ENCODE peak calls at places on chromosomes 1 and 21, in seven cellular contexts. One of them, this sample, is unnamed.

GRCh38 chr1:114691061-114691460 is 4.3 kb downstream of the AMPD1 start:
- DNase-seq in SK-N-SH: no peak
- DNase-seq in K562: no peak
- DNase-seq in HepG2: no peak
- DNase-seq in GM12878: no peak
- DNase-seq in GM12891: no peak
- DNase-seq in H1: no peak
- DNase-seq in this sample: no peak

GRCh38 chr1:210294991-210295773 is 33.5 kb upstream of the HHAT start:
- DNase-seq in GM12891: no peak
- DNase-seq in SK-N-SH: peak; percentile 70
- DNase-seq in K562: no peak
- DNase-seq in H1: no peak
- DNase-seq in GM12878: no peak
- DNase-seq in HepG2: no peak
- DNase-seq in this sample: no peak

GRCh38 chr1:96116707-96117106 is 604.9 kb upstream of the PTBP2 start:
- DNase-seq in H1: no peak
- DNase-seq in K562: no peak
- DNase-seq in GM12891: no peak
- DNase-seq in SK-N-SH: no peak
- DNase-seq in GM12878: no peak
- DNase-seq in HepG2: no peak
- DNase-seq in this sample: no peak

GRCh38 chr1:154157520-154158306 is 2.8 kb upstream of the NUP210L start:
- DNase-seq in GM12878: peak; percentile 64
- DNase-seq in GM12891: peak; percentile 54
- DNase-seq in K562: peak; percentile 63
- DNase-seq in SK-N-SH: no peak
- DNase-seq in H1: no peak
- DNase-seq in HepG2: no peak
- DNase-seq in this sample: peak; percentile 43

GRCh38 chr1:232316864-232317263 is 313.1 kb downstream of the SIPA1L2 start:
- DNase-seq in GM12878: no peak
- DNase-seq in GM12891: no peak
- DNase-seq in HepG2: no peak
- DNase-seq in H1: no peak
- DNase-seq in K562: no peak
- DNase-seq in SK-N-SH: no peak
- DNase-seq in this sample: no peak

GRCh38 chr1:241156231-241156965 is 200.6 kb downstream of the RGS7 start:
- DNase-seq in SK-N-SH: no peak
- DNase-seq in K562: no peak
- DNase-seq in GM12891: no peak
- DNase-seq in GM12878: no peak
- DNase-seq in H1: no peak
- DNase-seq in HepG2: no peak
- DNase-seq in this sample: no peak

GRCh38 chr1:162138107-162138506 is 68.6 kb downstream of the NOS1AP start:
- DNase-seq in SK-N-SH: no peak
- DNase-seq in K562: no peak
- DNase-seq in HepG2: no peak
- DNase-seq in GM12891: no peak
- DNase-seq in GM12878: no peak
- DNase-seq in H1: no peak
- DNase-seq in this sample: no peak

GRCh38 chr1:3012511-3013291 is 8.6 kb upstream of the ACTRT2 start:
- DNase-seq in HepG2: peak; percentile 12
- DNase-seq in GM12878: no peak
- DNase-seq in SK-N-SH: peak; percentile 88
- DNase-seq in K562: peak; percentile 91
- DNase-seq in H1: peak; percentile 77
- DNase-seq in GM12891: peak; percentile 71
- DNase-seq in this sample: no peak

GRCh38 chr1:237562247-237562823 is 328.4 kb downstream of the ZP4 start:
- DNase-seq in K562: peak; percentile 64
- DNase-seq in GM12878: peak; percentile 4
- DNase-seq in HepG2: peak; percentile 61
- DNase-seq in H1: no peak
- DNase-seq in SK-N-SH: peak; percentile 39
- DNase-seq in GM12891: peak; percentile 14
- DNase-seq in this sample: no peak

GRCh38 chr1:53349968-53350852 is 22.3 kb upstream of the LRP8 start:
- DNase-seq in SK-N-SH: no peak
- DNase-seq in GM12878: no peak
- DNase-seq in K562: no peak
- DNase-seq in H1: peak; percentile 39
- DNase-seq in HepG2: no peak
- DNase-seq in GM12891: no peak
- DNase-seq in this sample: no peak

GRCh38 chr1:25504706-25505560 is 38.5 kb upstream of the LDLRAP1 start:
- DNase-seq in HepG2: no peak
- DNase-seq in K562: no peak
- DNase-seq in H1: peak; percentile 45
- DNase-seq in GM12891: no peak
- DNase-seq in GM12878: no peak
- DNase-seq in SK-N-SH: no peak
- DNase-seq in this sample: no peak

DNA sequence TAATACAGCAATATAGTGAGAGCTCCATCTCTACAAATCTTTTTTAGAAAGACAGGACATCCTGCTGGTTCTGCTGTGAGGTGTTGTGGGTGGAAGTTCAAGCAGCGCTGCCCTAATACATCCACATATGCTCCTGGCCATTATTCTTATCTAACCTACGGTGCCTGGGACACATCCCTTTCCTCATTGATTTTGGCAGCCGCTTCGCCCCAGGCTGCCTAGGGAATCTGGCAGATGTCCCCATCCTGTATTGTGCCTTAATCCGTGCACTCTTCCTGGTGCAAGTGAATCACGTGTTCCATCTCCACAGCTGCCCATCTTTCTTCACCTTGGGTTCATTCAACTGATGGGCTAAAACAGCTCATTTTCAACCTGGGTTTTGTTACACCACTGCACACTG is 3.1 kb upstream of the UBE2G2 start:
- DNase-seq in HepG2: no peak
- DNase-seq in K562: no peak
- DNase-seq in GM12891: no peak
- DNase-seq in H1: no peak
- DNase-seq in GM12878: no peak
- DNase-seq in SK-N-SH: peak; percentile 71
- DNase-seq in this sample: no peak
- TF ChIP-seq TAF1 in HepG2: no peak
- TF ChIP-seq TAF1 in K562: no peak
- TF ChIP-seq TAF1 in GM12891: no peak
- TF ChIP-seq TAF1 in H1: no peak
- TF ChIP-seq TAF1 in GM12878: no peak
- TF ChIP-seq TAF1 in SK-N-SH: no peak
- TF ChIP-seq TAF1 in this sample: no peak

DNA sequence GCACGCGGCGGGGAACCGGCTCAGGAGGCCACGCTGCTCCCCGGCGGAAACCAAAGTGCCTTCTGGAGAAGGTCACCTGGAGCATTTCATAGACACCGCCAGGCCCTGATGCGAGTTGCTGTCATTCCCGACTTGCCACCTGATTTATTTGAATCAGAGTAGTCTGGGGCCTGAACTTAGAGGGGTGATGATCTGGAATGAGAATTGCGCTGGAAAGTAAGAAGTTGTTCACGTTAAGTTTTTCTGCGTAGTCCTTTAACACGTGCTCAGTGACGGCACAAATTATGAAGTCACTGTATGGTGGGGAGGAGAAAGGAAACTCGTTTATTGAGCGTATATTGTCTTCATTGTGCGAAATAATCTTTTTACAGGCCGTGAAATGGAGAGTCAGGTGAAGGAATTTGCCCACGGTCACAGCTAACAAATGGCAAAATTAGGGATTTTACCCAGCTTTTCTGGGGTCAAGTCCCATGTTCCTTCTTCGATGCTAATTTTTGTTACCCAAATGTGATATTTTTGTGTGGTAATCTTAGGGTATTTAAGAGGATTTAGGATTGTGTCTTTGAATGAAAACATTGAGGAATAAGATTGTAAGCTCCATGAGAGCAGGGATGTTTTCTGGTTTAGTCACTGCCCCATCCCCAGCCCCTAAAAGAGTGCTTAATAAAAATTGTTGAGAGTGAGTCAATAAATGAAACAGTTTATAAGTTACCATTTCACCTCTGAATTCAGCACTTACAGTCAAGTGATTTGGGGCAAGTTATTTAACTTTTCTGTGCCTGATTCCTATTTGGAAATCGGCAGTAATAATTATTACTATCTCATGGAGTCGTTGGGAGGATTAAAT is 46.4 kb upstream of the NBL1 start:
- DNase-seq in H1: no peak
- DNase-seq in K562: no peak
- DNase-seq in SK-N-SH: no peak
- DNase-seq in GM12878: no peak
- DNase-seq in GM12891: peak; percentile 12
- DNase-seq in HepG2: no peak
- DNase-seq in this sample: no peak
- TF ChIP-seq POLR2AphosphoS5 in H1: no peak
- TF ChIP-seq POLR2AphosphoS5 in K562: peak; percentile 15
- TF ChIP-seq POLR2AphosphoS5 in SK-N-SH: no peak
- TF ChIP-seq POLR2AphosphoS5 in GM12878: peak; percentile 21
- TF ChIP-seq POLR2AphosphoS5 in GM12891: no peak
- TF ChIP-seq POLR2AphosphoS5 in HepG2: no peak
- TF ChIP-seq POLR2AphosphoS5 in this sample: no peak

DNA sequence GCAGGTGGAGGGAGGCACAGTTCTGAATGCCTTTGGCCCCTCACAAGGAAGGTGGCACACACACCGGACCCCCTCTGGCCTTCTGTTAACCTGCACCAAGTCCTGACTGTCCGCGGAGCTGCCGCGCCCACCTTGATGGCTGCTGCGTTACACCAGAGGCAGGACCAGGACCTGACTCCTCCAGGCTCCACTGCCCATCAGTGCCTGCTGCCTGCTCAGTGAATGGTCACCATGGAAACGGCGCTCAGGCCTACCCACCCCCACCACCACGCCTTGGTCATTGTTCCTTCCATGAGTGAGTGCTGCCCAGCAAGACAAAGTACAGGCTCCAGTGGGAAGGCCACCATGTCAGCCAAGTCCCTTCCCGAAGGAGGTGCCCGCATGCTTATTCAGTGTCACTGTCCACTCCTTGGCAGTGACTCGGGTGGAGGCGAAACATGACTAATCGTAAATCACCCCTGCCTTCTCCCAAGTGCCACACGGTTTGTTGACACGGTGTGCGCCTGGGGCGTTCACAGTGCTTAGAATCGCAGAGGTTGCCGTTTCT is 57.3 kb downstream of the SLC37A1 start:
- DNase-seq in SK-N-SH: peak; percentile 75
- DNase-seq in GM12878: no peak
- DNase-seq in HepG2: no peak
- DNase-seq in K562: no peak
- DNase-seq in H1: no peak
- DNase-seq in GM12891: no peak
- DNase-seq in this sample: no peak
- TF ChIP-seq TAF1 in SK-N-SH: no peak
- TF ChIP-seq TAF1 in GM12878: no peak
- TF ChIP-seq TAF1 in HepG2: no peak
- TF ChIP-seq TAF1 in K562: no peak
- TF ChIP-seq TAF1 in H1: no peak
- TF ChIP-seq TAF1 in GM12891: no peak
- TF ChIP-seq TAF1 in this sample: no peak

DNA sequence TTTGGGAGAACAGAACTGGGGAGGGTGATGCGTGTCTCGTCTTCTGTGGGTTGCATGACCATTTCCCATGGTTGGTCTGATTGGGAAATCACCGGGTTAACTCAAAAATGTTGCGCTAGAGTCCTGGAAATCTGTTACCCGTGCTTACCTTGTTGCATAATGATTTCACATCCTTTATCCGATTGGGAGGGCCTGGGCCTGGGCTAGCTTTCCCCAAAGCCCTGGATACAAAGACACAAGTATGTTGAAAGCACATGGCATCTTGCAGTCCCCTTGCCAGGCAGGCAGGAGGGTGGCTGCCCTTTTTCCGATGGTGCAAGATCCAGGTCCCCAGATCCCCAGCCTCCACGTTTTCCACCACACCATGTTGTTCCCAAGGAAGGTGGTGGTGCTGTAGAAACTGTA is 582 bp downstream of the TRPM2 start:
- DNase-seq in HepG2: no peak
- DNase-seq in K562: no peak
- DNase-seq in GM12878: no peak
- DNase-seq in SK-N-SH: no peak
- DNase-seq in GM12891: no peak
- DNase-seq in H1: no peak
- DNase-seq in this sample: no peak
- TF ChIP-seq POLR2AphosphoS5 in HepG2: no peak
- TF ChIP-seq POLR2AphosphoS5 in K562: no peak
- TF ChIP-seq POLR2AphosphoS5 in GM12878: no peak
- TF ChIP-seq POLR2AphosphoS5 in SK-N-SH: no peak
- TF ChIP-seq POLR2AphosphoS5 in GM12891: no peak
- TF ChIP-seq POLR2AphosphoS5 in H1: no peak
- TF ChIP-seq POLR2AphosphoS5 in this sample: no peak

GRCh38 chr1:158506369-158506987 is 34.5 kb downstream of the OR10R2 start:
- DNase-seq in SK-N-SH: peak; percentile 1
- DNase-seq in H1: peak; percentile 87
- DNase-seq in HepG2: peak; percentile 1
- DNase-seq in GM12878: peak; percentile 8
- DNase-seq in K562: peak; percentile 24
- DNase-seq in GM12891: no peak
- DNase-seq in this sample: no peak
- TF ChIP-seq TAF1 in SK-N-SH: no peak
- TF ChIP-seq TAF1 in H1: no peak
- TF ChIP-seq TAF1 in HepG2: no peak
- TF ChIP-seq TAF1 in GM12878: no peak
- TF ChIP-seq TAF1 in K562: no peak
- TF ChIP-seq TAF1 in GM12891: no peak
- TF ChIP-seq TAF1 in this sample: no peak